ENCODE peak calls at places on chromosome X, in nine cellular contexts. G, C, Y, F, E, M, U, V and K are unnamed samples.

GRCh38 chrX:140503714-140504351 is 1.0 kb downstream of the SOX3 start:
- DNase-seq in G (peak), C (peak), Y (no peak), F (no peak), E (peak), M (no peak), U (peak), V (peak), K (no peak)

GRCh38 chrX:72274526-72274925 is 2.5 kb downstream of the RPS4X start:
- DNase-seq in G (no peak), C (no peak), Y (no peak), F (no peak), E (no peak), M (peak), U (no peak), V (no peak), K (no peak)

GRCh38 chrX:135543924-135544323 is 23.5 kb downstream of the INTS6L start:
- DNase-seq in G (peak), C (no peak), Y (no peak), F (no peak), E (no peak), M (peak), U (no peak), V (no peak), K (no peak)

GRCh38 chrX:358651-359143 is 28.0 kb downstream of the PPP2R3B start:
- DNase-seq in G (no peak), C (no peak), Y (peak), F (no peak), E (no peak), M (no peak), U (no peak), V (no peak), K (no peak)

GRCh38 chrX:70434914-70435586 is 9.6 kb upstream of the DLG3 start:
- DNase-seq in G (peak), C (no peak), Y (no peak), F (no peak), E (peak), M (no peak), U (peak), V (peak), K (peak)

GRCh38 chrX:71632923-71633657 is 14.8 kb upstream of the CXCR3 start:
- DNase-seq in G (no peak), C (no peak), Y (no peak), F (no peak), E (no peak), M (no peak), U (no peak), V (no peak), K (no peak)

GRCh38 chrX:136417806-136418205 is 69.9 kb upstream of the BRS3 start:
- DNase-seq in G (no peak), C (no peak), Y (no peak), F (no peak), E (no peak), M (no peak), U (no peak), V (no peak), K (no peak)

GRCh38 chrX:19630776-19631707 is 115.7 kb upstream of the MAP3K15 start:
- DNase-seq in G (no peak), C (no peak), Y (no peak), F (no peak), E (no peak), M (no peak), U (no peak), V (no peak), K (no peak)

GRCh38 chrX:11480626-11481025 is 185.1 kb downstream of the ARHGAP6 start:
- DNase-seq in G (no peak), C (no peak), Y (no peak), F (no peak), E (no peak), M (no peak), U (no peak), V (no peak), K (no peak)

GRCh38 chrX:119686087-119686639 is 6.8 kb downstream of the SEPTIN6 start:
- DNase-seq in G (no peak), C (peak), Y (no peak), F (no peak), E (peak), M (peak), U (peak), V (peak), K (no peak)

GRCh38 chrX:54721424-54721823 is 76.6 kb downstream of the ITIH6 start:
- DNase-seq in G (no peak), C (no peak), Y (no peak), F (no peak), E (no peak), M (no peak), U (no peak), V (no peak), K (no peak)

GRCh38 chrX:80879916-80880315 is 70.2 kb upstream of the BRWD3 start:
- DNase-seq in G (peak), C (no peak), Y (no peak), F (no peak), E (peak), M (no peak), U (no peak), V (no peak), K (no peak)

GRCh38 chrX:101051549-101052302 is at the start of gene TRMT2B:
- DNase-seq in G (peak), C (peak), Y (peak), F (peak), E (peak), M (peak), U (peak), V (peak), K (peak)

GRCh38 chrX:31099536-31100090 is 27.8 kb upstream of the FTHL17 start:
- DNase-seq in G (peak), C (no peak), Y (no peak), F (no peak), E (no peak), M (no peak), U (no peak), V (no peak), K (no peak)

GRCh38 chrX:28582494-28582893 is 4.8 kb upstream of the IL1RAPL1 start:
- DNase-seq in G (no peak), C (no peak), Y (no peak), F (no peak), E (no peak), M (no peak), U (no peak), V (no peak), K (no peak)

GRCh38 chrX:72169008-72169728 is 12.4 kb upstream of the PIN4 start:
- DNase-seq in G (no peak), C (no peak), Y (no peak), F (no peak), E (peak), M (peak), U (no peak), V (no peak), K (no peak)

GRCh38 chrX:1453390-1453783 is 678 bp upstream of the ASMTL start:
- DNase-seq in G (no peak), C (no peak), Y (no peak), F (peak), E (peak), M (peak), U (no peak), V (no peak), K (no peak)

GRCh38 chrX:70001269-70001668 is 48.5 kb downstream of the AWAT2 start:
- DNase-seq in G (no peak), C (no peak), Y (no peak), F (no peak), E (peak), M (no peak), U (no peak), V (no peak), K (no peak)

GRCh38 chrX:111338095-111338698 is 67.9 kb upstream of the CAPN6 start:
- DNase-seq in G (no peak), C (no peak), Y (no peak), F (no peak), E (no peak), M (no peak), U (no peak), V (no peak), K (no peak)

GRCh38 chrX:3461824-3462508 is 115.5 kb upstream of the MXRA5 start:
- DNase-seq in G (no peak), C (no peak), Y (no peak), F (no peak), E (no peak), M (no peak), U (no peak), V (no peak), K (no peak)

GRCh38 chrX:14899607-14900006 is 26.4 kb downstream of the MOSPD2 start:
- DNase-seq in G (peak), C (no peak), Y (no peak), F (no peak), E (peak), M (no peak), U (no peak), V (peak), K (no peak)

GRCh38 chrX:124401696-124402095 is 55.3 kb downstream of the SH2D1A start:
- DNase-seq in G (no peak), C (no peak), Y (no peak), F (no peak), E (no peak), M (no peak), U (no peak), V (no peak), K (no peak)

GRCh38 chrX:141220342-141221008 is 21.8 kb downstream of the SPANXC start:
- DNase-seq in G (peak), C (no peak), Y (no peak), F (no peak), E (peak), M (no peak), U (no peak), V (peak), K (no peak)

GRCh38 chrX:12463873-12464272 is 325.6 kb downstream of the FRMPD4 start:
- DNase-seq in G (no peak), C (no peak), Y (no peak), F (no peak), E (no peak), M (no peak), U (no peak), V (no peak), K (no peak)

GRCh38 chrX:23935116-23935515 is 27.3 kb downstream of the CXorf58 start:
- DNase-seq in G (no peak), C (no peak), Y (no peak), F (no peak), E (peak), M (no peak), U (no peak), V (no peak), K (no peak)

GRCh38 chrX:149284616-149285015 is 220.5 kb downstream of the IDS start:
- DNase-seq in G (no peak), C (no peak), Y (no peak), F (no peak), E (no peak), M (no peak), U (no peak), V (no peak), K (no peak)

GRCh38 chrX:6149231-6149870 is 79.3 kb downstream of the NLGN4X start:
- DNase-seq in G (no peak), C (peak), Y (no peak), F (no peak), E (no peak), M (no peak), U (no peak), V (no peak), K (no peak)

GRCh38 chrX:67780694-67781109 is 236.9 kb downstream of the AR start:
- DNase-seq in G (peak), C (no peak), Y (peak), F (peak), E (peak), M (no peak), U (peak), V (peak), K (peak)

GRCh38 chrX:135009838-135010237 is 12.5 kb downstream of the RTL8B start:
- DNase-seq in G (no peak), C (no peak), Y (no peak), F (no peak), E (no peak), M (no peak), U (no peak), V (no peak), K (no peak)

GRCh38 chrX:68146054-68146453 is 287.2 kb downstream of the OPHN1 start:
- DNase-seq in G (peak), C (peak), Y (no peak), F (no peak), E (peak), M (no peak), U (no peak), V (peak), K (no peak)

GRCh38 chrX:85052207-85052606 is 48.5 kb downstream of the APOOL start:
- DNase-seq in G (no peak), C (no peak), Y (no peak), F (no peak), E (peak), M (no peak), U (no peak), V (peak), K (no peak)

GRCh38 chrX:43949669-43950068 is 23.5 kb downstream of the NDP start:
- DNase-seq in G (peak), C (no peak), Y (peak), F (no peak), E (no peak), M (peak), U (peak), V (no peak), K (no peak)

DNA sequence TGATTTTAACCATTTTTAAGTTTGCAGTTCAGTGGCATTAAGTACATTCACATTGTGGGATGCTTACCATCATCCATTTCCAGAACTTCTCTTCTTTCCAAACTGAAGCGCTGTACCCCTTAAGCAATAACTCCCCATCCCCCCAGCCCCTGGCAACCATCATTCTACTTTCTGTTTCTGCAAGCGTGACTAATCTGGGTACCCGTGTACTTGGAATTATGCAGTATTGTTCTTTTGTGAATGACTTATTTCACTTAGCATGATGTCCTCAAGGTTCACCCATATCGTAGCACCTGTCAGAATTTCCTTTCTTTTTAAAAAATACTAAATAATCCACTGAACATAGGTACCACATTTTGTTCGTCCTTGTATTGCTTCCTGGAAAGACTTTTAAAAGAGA is 32.9 kb downstream of the USP9X start:
- DNase-seq in G (no peak), C (no peak), Y (no peak), F (no peak), E (no peak), M (no peak), U (no peak), V (no peak), K (no peak)
- H3K4me3 ChIP-seq in G (no peak), C (no peak), Y (no peak), F (no peak), E (no peak), M (no peak), U (no peak), V (no peak), K (no peak)

GRCh38 chrX:48685416-48685815 is 1.8 kb downstream of the WAS start:
- DNase-seq in G (no peak), C (no peak), Y (no peak), F (no peak), E (no peak), M (no peak), U (no peak), V (no peak), K (no peak)

GRCh38 chrX:48681539-48682183 is 1.9 kb upstream of the WAS start:
- DNase-seq in G (no peak), C (no peak), Y (no peak), F (no peak), E (no peak), M (no peak), U (no peak), V (no peak), K (no peak)

GRCh38 chrX:48688531-48689142 is 5.0 kb downstream of the WAS start:
- DNase-seq in G (no peak), C (no peak), Y (no peak), F (no peak), E (no peak), M (no peak), U (no peak), V (no peak), K (no peak)

GRCh38 chrX:48684134-48684533 is 535 bp downstream of the WAS start:
- DNase-seq in G (no peak), C (no peak), Y (no peak), F (no peak), E (no peak), M (no peak), U (no peak), V (no peak), K (no peak)

DNA sequence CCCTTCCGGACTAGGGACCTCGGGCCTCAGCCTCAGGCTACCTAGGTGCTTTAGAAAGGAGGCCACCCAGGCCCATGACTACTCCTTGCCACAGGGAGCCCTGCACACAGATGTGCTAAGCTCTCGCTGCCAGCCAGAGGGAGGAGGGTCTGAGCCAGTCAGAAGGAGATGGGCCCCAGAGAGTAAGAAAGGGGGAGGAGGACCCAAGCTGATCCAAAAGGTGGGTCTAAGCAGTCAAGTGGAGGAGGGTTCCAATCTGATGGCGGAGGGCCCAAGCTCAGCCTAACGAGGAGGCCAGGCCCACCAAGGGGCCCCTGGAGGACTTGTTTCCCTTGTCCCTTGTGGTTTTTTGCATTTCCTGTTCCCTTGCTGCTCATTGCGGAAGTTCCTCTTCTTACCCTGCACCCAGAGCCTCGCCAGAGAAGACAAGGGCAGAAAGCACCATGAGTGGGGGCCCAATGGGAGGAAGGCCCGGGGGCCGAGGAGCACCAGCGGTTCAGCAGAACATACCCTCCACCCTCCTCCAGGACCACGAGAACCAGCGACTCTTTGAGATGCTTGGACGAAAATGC is at the start of gene WAS:
- DNase-seq in G (no peak), C (no peak), Y (peak), F (no peak), E (no peak), M (peak), U (no peak), V (no peak), K (no peak)
- H3K4me3 ChIP-seq in G (no peak), C (no peak), Y (peak), F (no peak), E (no peak), M (peak), U (peak), V (no peak), K (no peak)

GRCh38 chrX:154399527-154400368 is 1.6 kb downstream of the RPL10 start:
- DNase-seq in G (no peak), C (no peak), Y (no peak), F (no peak), E (no peak), M (no peak), U (no peak), V (no peak), K (no peak)
- H3K4me3 ChIP-seq in G (peak), C (peak), Y (peak), F (peak), E (peak), M (peak), U (peak), V (peak), K (peak)

GRCh38 chrX:104565791-104566687 is at the start of gene IL1RAPL2:
- DNase-seq in G (peak), C (peak), Y (peak), F (no peak), E (no peak), M (no peak), U (no peak), V (peak), K (no peak)
- H3K4me3 ChIP-seq in G (peak), C (peak), Y (no peak), F (no peak), E (no peak), M (no peak), U (peak), V (no peak), K (no peak)

DNA sequence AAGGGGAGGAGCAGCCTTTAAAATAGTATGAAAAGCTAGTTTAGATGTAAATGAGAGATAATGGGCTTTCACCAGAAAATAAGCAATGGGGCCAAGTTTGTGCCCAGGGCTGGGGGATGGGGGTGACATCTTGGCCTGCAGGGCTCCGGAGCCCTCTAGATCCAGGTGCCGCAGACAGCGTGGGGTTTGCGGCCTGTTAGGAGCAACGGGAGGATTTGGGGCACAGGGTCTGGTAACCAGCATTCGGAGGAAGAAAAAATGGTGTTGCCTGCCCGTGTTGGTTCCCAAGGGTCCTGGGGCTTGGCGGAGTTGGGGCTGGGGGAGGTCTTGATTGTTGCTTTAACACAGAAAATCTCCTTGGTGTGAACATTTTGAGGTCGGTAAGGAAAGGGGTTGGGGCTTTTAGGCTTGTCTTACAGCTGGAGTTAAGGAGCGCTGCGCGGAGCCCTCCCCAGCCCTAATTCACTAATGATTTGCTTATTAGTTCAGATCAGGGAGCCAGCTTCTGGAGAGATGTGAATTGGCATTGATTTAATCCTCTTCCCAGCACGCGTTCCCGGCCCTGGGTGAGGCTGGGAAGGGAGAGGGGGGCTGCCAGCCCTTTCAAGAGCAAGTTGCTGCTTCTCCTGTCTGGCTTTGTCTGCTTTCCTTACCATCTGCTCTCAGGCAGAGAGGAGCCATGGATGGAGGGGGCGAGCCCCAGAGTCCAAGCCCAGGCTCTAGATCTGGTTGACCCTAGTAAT is 443.4 kb downstream of the BCOR start:
- DNase-seq in G (no peak), C (peak), Y (no peak), F (no peak), E (no peak), M (no peak), U (no peak), V (no peak), K (no peak)
- H3K4me3 ChIP-seq in G (no peak), C (no peak), Y (no peak), F (no peak), E (no peak), M (no peak), U (no peak), V (no peak), K (no peak)

GRCh38 chrX:48833531-48834138 is 1.8 kb downstream of the PCSK1N start:
- DNase-seq in G (no peak), C (peak), Y (no peak), F (no peak), E (peak), M (no peak), U (no peak), V (no peak), K (no peak)

GRCh38 chrX:48831136-48831908 is 4.1 kb downstream of the PCSK1N start:
- DNase-seq in G (no peak), C (peak), Y (no peak), F (no peak), E (no peak), M (no peak), U (no peak), V (no peak), K (no peak)

GRCh38 chrX:48834383-48834709 is 1.1 kb downstream of the PCSK1N start:
- DNase-seq in G (no peak), C (peak), Y (no peak), F (no peak), E (no peak), M (no peak), U (no peak), V (no peak), K (no peak)

GRCh38 chrX:48831909-48832291 is 3.5 kb downstream of the PCSK1N start:
- DNase-seq in G (no peak), C (peak), Y (no peak), F (no peak), E (no peak), M (no peak), U (no peak), V (no peak), K (no peak)

GRCh38 chrX:48835524-48836329 is at the start of gene PCSK1N:
- DNase-seq in G (peak), C (peak), Y (no peak), F (no peak), E (no peak), M (peak), U (no peak), V (no peak), K (no peak)
- H3K4me3 ChIP-seq in G (no peak), C (peak), Y (peak), F (no peak), E (peak), M (no peak), U (no peak), V (no peak), K (no peak)